ENCODE peak calls at places on chromosomes 16 and 17, in nine cellular contexts. O is GM12865, P is esophagus squamous epithelium, D is cardiac muscle cell, G is lower lobe of right lung, Y is pancreas, T is GM12864, W is fibroblast of pulmonary artery, X is endodermal cell. S is an unnamed sample.
A peak's percentile ranks its signal among the peaks of the same experiment; 100 is the strongest.

GRCh38 chr16:83187404-83187803 is 560.6 kb downstream of the CDH13 start:
- DNase-seq in O (peak; percentile 31), P (no peak), D (peak; percentile 60), G (no peak), Y (no peak), T (no peak), W (peak; percentile 71), X (no peak), S (peak; percentile 52)

GRCh38 chr16:10743227-10743609 is 424 bp upstream of the NUBP1 start:
- DNase-seq in O (no peak), P (no peak), D (no peak), G (no peak), Y (no peak), T (no peak), W (no peak), X (no peak), S (no peak)

GRCh38 chr17:75428775-75429469 is 23.4 kb upstream of the GRB2 start:
- DNase-seq in O (no peak), P (no peak), D (peak; percentile 63), G (no peak), Y (no peak), T (no peak), W (peak; percentile 81), X (no peak), S (peak; percentile 66)

GRCh38 chr17:49944451-49944850 is 24.5 kb upstream of the DLX4 start:
- DNase-seq in O (no peak), P (no peak), D (no peak), G (no peak), Y (no peak), T (no peak), W (no peak), X (peak; percentile 75), S (no peak)

GRCh38 chr17:4066210-4066609 is 76.6 kb downstream of the ZZEF1 start:
- DNase-seq in O (no peak), P (no peak), D (no peak), G (no peak), Y (no peak), T (no peak), W (no peak), X (no peak), S (no peak)

GRCh38 chr17:61399131-61400057 is at the start of gene TBX2:
- DNase-seq in O (no peak), P (no peak), D (peak; percentile 96), G (peak; percentile 71), Y (no peak), T (no peak), W (peak; percentile 86), X (peak; percentile 96), S (peak; percentile 95)

GRCh38 chr16:5604770-5605169 is 507.2 kb upstream of the EEF2KMT start:
- DNase-seq in O (peak; percentile 9), P (no peak), D (no peak), G (no peak), Y (no peak), T (no peak), W (no peak), X (peak; percentile 58), S (peak; percentile 1)

GRCh38 chr17:45745843-45746494 is 38.2 kb upstream of the CRHR1 start:
- DNase-seq in O (no peak), P (no peak), D (no peak), G (no peak), Y (no peak), T (no peak), W (no peak), X (peak; percentile 80), S (no peak)

GRCh38 chr16:15888072-15888976 is at the start of gene CEP20:
- DNase-seq in O (peak; percentile 100), P (peak; percentile 98), D (peak; percentile 99), G (peak; percentile 100), Y (peak; percentile 99), T (peak; percentile 98), W (peak; percentile 99), X (peak; percentile 100), S (peak; percentile 99)

GRCh38 chr16:46915483-46916025 is 31.4 kb downstream of the GPT2 start:
- DNase-seq in O (no peak), P (no peak), D (no peak), G (no peak), Y (no peak), T (no peak), W (no peak), X (no peak), S (no peak)

GRCh38 chr16:2339521-2340484 is 725 bp downstream of the ABCA3 start:
- DNase-seq in O (peak; percentile 74), P (no peak), D (peak; percentile 12), G (peak; percentile 82), Y (peak; percentile 74), T (no peak), W (no peak), X (peak; percentile 82), S (peak; percentile 13)

GRCh38 chr17:46822388-46822921 is 4.0 kb upstream of the WNT3 start:
- DNase-seq in O (peak; percentile 24), P (no peak), D (no peak), G (peak; percentile 64), Y (peak; percentile 25), T (no peak), W (no peak), X (peak; percentile 91), S (no peak)

GRCh38 chr16:28596840-28597691 is at the start of gene SULT1A2:
- DNase-seq in O (no peak), P (no peak), D (peak; percentile 56), G (peak; percentile 87), Y (peak; percentile 76), T (no peak), W (peak; percentile 20), X (peak; percentile 64), S (no peak)

GRCh38 chr16:31873556-31874353 is at the start of gene ZNF267:
- DNase-seq in O (peak; percentile 95), P (peak; percentile 73), D (peak; percentile 94), G (peak; percentile 95), Y (peak; percentile 93), T (peak; percentile 79), W (peak; percentile 91), X (peak; percentile 96), S (peak; percentile 92)

GRCh38 chr17:49753959-49754391 is 10.0 kb downstream of the FAM117A start:
- DNase-seq in O (no peak), P (no peak), D (peak; percentile 92), G (no peak), Y (peak; percentile 75), T (no peak), W (peak; percentile 67), X (no peak), S (no peak)

DNA sequence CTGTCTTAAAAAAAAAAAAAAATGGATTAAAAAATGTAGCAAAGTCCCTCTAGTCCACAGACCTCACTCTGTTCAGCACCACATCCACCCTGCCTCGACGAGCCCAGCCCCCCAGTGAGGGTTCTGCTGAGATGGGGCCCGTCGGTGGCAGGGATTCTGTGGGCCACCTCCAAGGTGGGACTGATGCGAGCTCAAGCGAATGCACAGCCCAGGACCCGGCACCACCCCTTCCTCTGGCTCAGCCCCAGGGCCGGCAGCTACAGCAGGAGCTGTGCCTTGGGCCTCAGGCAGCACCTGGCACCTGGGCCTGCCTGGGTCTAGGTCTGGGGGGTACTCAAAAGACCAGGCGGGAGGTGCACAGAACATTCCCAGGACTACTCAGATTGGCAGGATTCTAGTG is 59.5 kb downstream of the ZNF778 start:
- DNase-seq in O (no peak), P (no peak), D (no peak), G (no peak), Y (no peak), T (no peak), W (no peak), X (no peak), S (no peak)
- TF ChIP-seq CTCF in O (no peak), P (no peak), D (no peak), G (no peak), Y (no peak), T (no peak), W (no peak), X (no peak), S (no peak)

DNA sequence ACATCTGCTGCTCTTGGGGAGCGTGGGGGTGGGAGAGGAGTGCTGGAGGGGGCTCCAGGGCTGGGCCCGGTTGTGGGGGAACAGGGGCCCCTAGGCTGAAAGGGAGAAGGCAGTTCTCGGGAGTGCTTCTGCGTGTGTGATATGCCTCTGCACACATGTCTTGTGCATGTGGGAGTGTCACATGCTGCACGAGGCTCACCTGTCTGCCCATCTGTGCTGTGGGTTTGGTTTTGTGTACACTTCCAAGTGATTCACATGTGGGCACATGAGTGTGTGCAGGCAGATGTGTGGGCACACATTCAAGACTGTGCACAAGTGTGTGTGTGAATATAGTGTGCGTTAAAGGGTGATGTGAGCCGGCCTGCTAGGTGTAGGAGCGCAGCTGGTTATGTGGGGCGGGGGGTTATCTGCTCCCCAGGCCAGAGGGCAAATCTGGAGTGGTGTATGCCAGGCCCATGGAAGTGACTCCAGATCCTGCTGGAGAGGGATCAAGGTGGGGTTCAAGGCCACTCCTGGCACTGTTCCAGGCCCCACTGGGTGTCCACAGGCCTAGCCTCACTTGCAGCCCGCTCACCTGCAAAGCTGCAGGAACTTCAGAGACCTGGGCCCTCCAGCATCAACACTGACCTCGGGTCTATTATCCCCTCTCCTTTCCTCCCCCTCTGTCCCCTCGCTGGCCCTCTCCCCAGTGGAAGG is 3.8 kb upstream of the BAHCC1 start:
- DNase-seq in O (no peak), P (no peak), D (no peak), G (no peak), Y (peak; percentile 57), T (no peak), W (no peak), X (no peak), S (no peak)
- H3K4me3 ChIP-seq in O (no peak overlapping the region), P (peak overlapping the region; percentile 94), D (peak overlapping the region; percentile 85), G (peak overlapping the region; percentile 74), Y (peak overlapping the region; percentile 87), T (no peak overlapping the region), W (peak overlapping the region; percentile 63), X (peak overlapping the region; percentile 88), S (no peak overlapping the region)

GRCh38 chr17:63491413-63491812 is 14.6 kb downstream of the ACE start:
- DNase-seq in O (no peak), P (no peak), D (no peak), G (no peak), Y (no peak), T (no peak), W (no peak), X (no peak), S (no peak)

GRCh38 chr17:63490858-63491400 is 14.1 kb downstream of the ACE start:
- DNase-seq in O (no peak), P (no peak), D (no peak), G (no peak), Y (no peak), T (no peak), W (no peak), X (no peak), S (no peak)

GRCh38 chr17:63488851-63489250 is 12.0 kb downstream of the ACE start:
- DNase-seq in O (no peak), P (no peak), D (no peak), G (no peak), Y (no peak), T (no peak), W (no peak), X (no peak), S (no peak)

GRCh38 chr17:63489291-63489690 is 12.4 kb downstream of the ACE start:
- DNase-seq in O (no peak), P (no peak), D (no peak), G (no peak), Y (no peak), T (no peak), W (no peak), X (no peak), S (no peak)

GRCh38 chr17:63490321-63490720 is 13.5 kb downstream of the ACE start:
- DNase-seq in O (no peak), P (no peak), D (no peak), G (no peak), Y (no peak), T (no peak), W (no peak), X (peak; percentile 82), S (no peak)
- TF ChIP-seq CTCF in O (no peak), P (no peak), D (no peak), G (no peak), Y (no peak), T (no peak), W (no peak), X (peak; percentile 47), S (no peak)

GRCh38 chr17:18070861-18071340 is 16.8 kb upstream of the DRG2 start:
- DNase-seq in O (peak; percentile 11), P (no peak), D (peak; percentile 56), G (no peak), Y (no peak), T (no peak), W (peak; percentile 45), X (peak; percentile 75), S (peak; percentile 52)
- H3K4me3 ChIP-seq in O (no peak overlapping the region), P (no peak overlapping the region), D (no peak overlapping the region), G (no peak overlapping the region), Y (no peak overlapping the region), T (no peak overlapping the region), W (peak overlapping the region; percentile 37), X (no peak overlapping the region), S (no peak overlapping the region)